ENCODE peak calls at places on chromosomes 12 and 14, in eight cellular contexts. One of them, this sample, is unnamed.

GRCh38 chr12:111756196-111756595 is 10.5 kb upstream of the ALDH2 start:
- DNase-seq in right lobe of liver: no peak
- DNase-seq in A549: no peak
- DNase-seq in HepG2: no peak
- DNase-seq in uterus: no peak
- DNase-seq in stomach: no peak
- DNase-seq in HCT116: no peak
- DNase-seq in breast epithelium: no peak
- DNase-seq in this sample: no peak

GRCh38 chr14:93959239-93960107 is 16.9 kb downstream of the ASB2 start:
- DNase-seq in A549: peak
- DNase-seq in HepG2: peak
- DNase-seq in uterus: peak
- DNase-seq in right lobe of liver: no peak
- DNase-seq in stomach: peak
- DNase-seq in breast epithelium: peak
- DNase-seq in HCT116: peak
- DNase-seq in this sample: peak

GRCh38 chr14:64232095-64232830 is 61.9 kb downstream of the ESR2 start:
- DNase-seq in right lobe of liver: no peak
- DNase-seq in HepG2: no peak
- DNase-seq in A549: no peak
- DNase-seq in stomach: no peak
- DNase-seq in HCT116: no peak
- DNase-seq in uterus: no peak
- DNase-seq in breast epithelium: no peak
- DNase-seq in this sample: peak

GRCh38 chr12:2765052-2765451 is 29.7 kb upstream of the FKBP4 start:
- DNase-seq in HCT116: no peak
- DNase-seq in uterus: no peak
- DNase-seq in breast epithelium: no peak
- DNase-seq in right lobe of liver: no peak
- DNase-seq in HepG2: no peak
- DNase-seq in A549: no peak
- DNase-seq in stomach: no peak
- DNase-seq in this sample: no peak

GRCh38 chr14:91369628-91370445 is 47.8 kb downstream of the CCDC88C start:
- DNase-seq in breast epithelium: peak
- DNase-seq in A549: no peak
- DNase-seq in uterus: no peak
- DNase-seq in stomach: no peak
- DNase-seq in HepG2: peak
- DNase-seq in right lobe of liver: no peak
- DNase-seq in HCT116: no peak
- DNase-seq in this sample: no peak

GRCh38 chr12:120321382-120322202 is 6.0 kb downstream of the PLA2G1B start:
- DNase-seq in HCT116: no peak
- DNase-seq in right lobe of liver: peak
- DNase-seq in HepG2: peak
- DNase-seq in breast epithelium: no peak
- DNase-seq in uterus: no peak
- DNase-seq in A549: no peak
- DNase-seq in stomach: peak
- DNase-seq in this sample: no peak

GRCh38 chr14:29584992-29585391 is 342.7 kb downstream of the PRKD1 start:
- DNase-seq in HCT116: no peak
- DNase-seq in A549: no peak
- DNase-seq in stomach: no peak
- DNase-seq in right lobe of liver: peak
- DNase-seq in breast epithelium: no peak
- DNase-seq in uterus: peak
- DNase-seq in HepG2: peak
- DNase-seq in this sample: peak

GRCh38 chr14:75411194-75411552 is 16.6 kb upstream of the JDP2 start:
- DNase-seq in HCT116: no peak
- DNase-seq in right lobe of liver: no peak
- DNase-seq in stomach: no peak
- DNase-seq in A549: no peak
- DNase-seq in uterus: no peak
- DNase-seq in breast epithelium: no peak
- DNase-seq in HepG2: no peak
- DNase-seq in this sample: peak

GRCh38 chr14:98198385-98198784 is 1073.6 kb downstream of the BCL11B start:
- DNase-seq in right lobe of liver: no peak
- DNase-seq in A549: no peak
- DNase-seq in stomach: no peak
- DNase-seq in HepG2: no peak
- DNase-seq in HCT116: no peak
- DNase-seq in breast epithelium: no peak
- DNase-seq in uterus: no peak
- DNase-seq in this sample: no peak

GRCh38 chr12:6360080-6360571 is 15.2 kb downstream of the SCNN1A start:
- DNase-seq in HepG2: peak
- DNase-seq in right lobe of liver: peak
- DNase-seq in A549: no peak
- DNase-seq in breast epithelium: no peak
- DNase-seq in stomach: no peak
- DNase-seq in HCT116: no peak
- DNase-seq in uterus: no peak
- DNase-seq in this sample: no peak

GRCh38 chr14:52079239-52079956 is 10.5 kb upstream of the NID2 start:
- DNase-seq in breast epithelium: no peak
- DNase-seq in uterus: no peak
- DNase-seq in A549: no peak
- DNase-seq in HCT116: no peak
- DNase-seq in stomach: no peak
- DNase-seq in right lobe of liver: no peak
- DNase-seq in HepG2: peak
- DNase-seq in this sample: no peak

GRCh38 chr12:66584673-66585072 is 94.2 kb downstream of the GRIP1 start:
- DNase-seq in HCT116: no peak
- DNase-seq in HepG2: no peak
- DNase-seq in breast epithelium: no peak
- DNase-seq in A549: no peak
- DNase-seq in stomach: no peak
- DNase-seq in right lobe of liver: no peak
- DNase-seq in uterus: no peak
- DNase-seq in this sample: no peak

GRCh38 chr14:52031781-52032180 is 37.1 kb downstream of the NID2 start:
- DNase-seq in uterus: peak
- DNase-seq in A549: no peak
- DNase-seq in breast epithelium: peak
- DNase-seq in stomach: no peak
- DNase-seq in HCT116: no peak
- DNase-seq in right lobe of liver: no peak
- DNase-seq in HepG2: no peak
- DNase-seq in this sample: no peak

GRCh38 chr12:50082644-50083043 is 2.5 kb upstream of the SMARCD1 start:
- DNase-seq in right lobe of liver: peak
- DNase-seq in stomach: no peak
- DNase-seq in breast epithelium: no peak
- DNase-seq in A549: no peak
- DNase-seq in HepG2: peak
- DNase-seq in uterus: no peak
- DNase-seq in HCT116: no peak
- DNase-seq in this sample: no peak

GRCh38 chr12:26193539-26193938 is 1.8 kb upstream of the SSPN start:
- DNase-seq in breast epithelium: no peak
- DNase-seq in uterus: no peak
- DNase-seq in A549: no peak
- DNase-seq in HCT116: no peak
- DNase-seq in right lobe of liver: no peak
- DNase-seq in HepG2: no peak
- DNase-seq in stomach: no peak
- DNase-seq in this sample: no peak

GRCh38 chr14:75989134-75989533 is 3.6 kb downstream of the IFT43 start:
- DNase-seq in HepG2: peak
- DNase-seq in breast epithelium: no peak
- DNase-seq in stomach: no peak
- DNase-seq in right lobe of liver: no peak
- DNase-seq in uterus: peak
- DNase-seq in HCT116: no peak
- DNase-seq in A549: no peak
- DNase-seq in this sample: peak

GRCh38 chr12:108773798-108774788 is 42.8 kb upstream of the CORO1C start:
- DNase-seq in HCT116: no peak
- DNase-seq in uterus: peak
- DNase-seq in right lobe of liver: peak
- DNase-seq in stomach: peak
- DNase-seq in breast epithelium: peak
- DNase-seq in HepG2: peak
- DNase-seq in A549: peak
- DNase-seq in this sample: peak

GRCh38 chr12:81502912-81503695 is 256.0 kb downstream of the PPFIA2 start:
- DNase-seq in right lobe of liver: no peak
- DNase-seq in A549: no peak
- DNase-seq in uterus: no peak
- DNase-seq in breast epithelium: no peak
- DNase-seq in stomach: no peak
- DNase-seq in HCT116: no peak
- DNase-seq in HepG2: no peak
- DNase-seq in this sample: no peak

GRCh38 chr12:110661337-110661972 is 27.5 kb downstream of the HVCN1 start:
- DNase-seq in A549: no peak
- DNase-seq in stomach: peak
- DNase-seq in breast epithelium: peak
- DNase-seq in uterus: no peak
- DNase-seq in right lobe of liver: no peak
- DNase-seq in HepG2: no peak
- DNase-seq in HCT116: no peak
- DNase-seq in this sample: no peak

GRCh38 chr12:39807043-39807442 is 187.4 kb upstream of the ABCD2 start:
- DNase-seq in breast epithelium: no peak
- DNase-seq in right lobe of liver: no peak
- DNase-seq in HCT116: peak
- DNase-seq in HepG2: peak
- DNase-seq in uterus: no peak
- DNase-seq in A549: peak
- DNase-seq in stomach: no peak
- DNase-seq in this sample: no peak

GRCh38 chr12:108689314-108690190 is 41.8 kb downstream of the CORO1C start:
- DNase-seq in A549: no peak
- DNase-seq in stomach: no peak
- DNase-seq in uterus: no peak
- DNase-seq in right lobe of liver: peak
- DNase-seq in HepG2: peak
- DNase-seq in HCT116: peak
- DNase-seq in breast epithelium: no peak
- DNase-seq in this sample: peak

GRCh38 chr14:65622703-65623102 is 210.2 kb downstream of the FUT8 start:
- DNase-seq in breast epithelium: no peak
- DNase-seq in uterus: no peak
- DNase-seq in right lobe of liver: no peak
- DNase-seq in HCT116: no peak
- DNase-seq in HepG2: no peak
- DNase-seq in A549: no peak
- DNase-seq in stomach: no peak
- DNase-seq in this sample: no peak
- TF ChIP-seq CTCF in breast epithelium: no peak
- TF ChIP-seq CTCF in uterus: no peak
- TF ChIP-seq CTCF in right lobe of liver: no peak
- TF ChIP-seq CTCF in HCT116: no peak
- TF ChIP-seq CTCF in HepG2: no peak
- TF ChIP-seq CTCF in A549: no peak
- TF ChIP-seq CTCF in stomach: no peak
- TF ChIP-seq CTCF in this sample: no peak

DNA sequence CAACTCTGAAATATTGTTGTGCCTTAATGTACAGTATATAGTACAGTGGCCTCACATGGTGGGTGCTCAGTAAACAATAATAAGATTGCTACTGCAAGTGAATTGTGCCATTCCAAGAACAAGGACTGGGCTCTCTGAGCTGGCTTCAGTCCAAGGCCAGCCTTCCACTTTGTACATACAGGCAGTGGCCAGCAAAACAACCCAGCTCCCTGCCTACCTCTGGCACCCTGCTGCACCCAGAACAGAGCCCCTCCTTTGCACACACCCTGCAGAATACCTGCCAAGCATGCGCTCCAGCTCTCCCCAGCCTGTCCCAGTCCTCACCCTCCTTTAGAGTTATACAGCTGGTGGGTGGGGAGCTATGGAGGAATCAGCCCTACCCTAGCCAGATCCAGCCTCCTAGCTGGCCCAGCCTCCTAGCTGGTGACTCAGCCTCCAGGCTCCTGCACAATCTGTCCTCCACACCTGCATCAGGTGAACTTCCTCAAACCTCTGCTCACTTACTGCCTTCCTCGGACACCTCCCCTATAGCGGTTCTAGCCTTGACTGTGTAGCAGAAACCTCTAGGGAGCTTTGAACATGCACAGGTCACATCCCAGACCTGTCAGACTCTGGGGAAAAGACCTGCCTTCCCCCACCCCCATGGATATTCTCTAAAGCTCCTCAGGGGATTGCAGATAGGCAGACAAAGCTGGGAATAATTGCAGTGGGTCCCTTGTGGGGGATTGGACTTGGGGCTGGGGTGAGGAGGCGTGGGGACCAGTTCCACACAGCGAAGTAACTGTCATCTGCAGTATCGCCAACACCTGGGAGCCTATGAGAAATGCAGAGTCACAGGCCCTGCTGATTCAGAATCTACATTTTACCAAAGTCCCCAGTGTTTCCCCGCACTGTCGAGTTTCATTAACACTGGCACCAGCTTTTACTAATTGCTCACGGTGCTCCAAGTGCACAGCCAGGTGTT is 17.9 kb downstream of the ZDHHC22 start:
- DNase-seq in stomach: peak
- DNase-seq in A549: no peak
- DNase-seq in breast epithelium: peak
- DNase-seq in right lobe of liver: peak
- DNase-seq in HCT116: peak
- DNase-seq in uterus: no peak
- DNase-seq in HepG2: no peak
- DNase-seq in this sample: peak
- TF ChIP-seq POLR2A in stomach: no peak
- TF ChIP-seq POLR2A in A549: no peak
- TF ChIP-seq POLR2A in breast epithelium: no peak
- TF ChIP-seq POLR2A in right lobe of liver: no peak
- TF ChIP-seq POLR2A in HCT116: no peak
- TF ChIP-seq POLR2A in uterus: no peak
- TF ChIP-seq POLR2A in HepG2: no peak
- TF ChIP-seq POLR2A in this sample: no peak

GRCh38 chr12:72226510-72226909 is 45.7 kb upstream of the TRHDE start:
- DNase-seq in breast epithelium: no peak
- DNase-seq in right lobe of liver: no peak
- DNase-seq in stomach: no peak
- DNase-seq in A549: no peak
- DNase-seq in uterus: no peak
- DNase-seq in HepG2: no peak
- DNase-seq in HCT116: no peak
- DNase-seq in this sample: no peak
- TF ChIP-seq CTCF in breast epithelium: no peak
- TF ChIP-seq CTCF in right lobe of liver: no peak
- TF ChIP-seq CTCF in stomach: no peak
- TF ChIP-seq CTCF in A549: no peak
- TF ChIP-seq CTCF in uterus: no peak
- TF ChIP-seq CTCF in HepG2: no peak
- TF ChIP-seq CTCF in HCT116: no peak
- TF ChIP-seq CTCF in this sample: no peak

DNA sequence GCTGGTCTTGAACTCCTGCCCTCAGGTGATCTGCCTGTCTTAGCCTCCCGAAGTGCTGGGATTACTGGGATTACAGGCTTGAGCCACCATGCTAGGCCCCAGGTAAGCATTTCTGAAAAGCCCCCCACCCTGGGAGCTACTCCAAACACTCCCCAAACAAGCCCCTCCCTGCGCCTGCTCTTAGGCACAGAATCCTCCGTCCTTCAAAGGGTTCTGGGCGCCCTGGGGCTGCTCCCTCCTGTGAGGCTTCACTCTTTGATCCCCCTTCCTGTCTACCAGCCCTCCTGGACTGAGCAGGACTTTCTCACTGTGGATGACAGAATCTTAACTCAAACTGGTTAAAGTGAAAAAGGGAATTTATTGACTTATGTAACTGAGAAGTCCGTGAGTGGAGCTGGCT is 66.8 kb upstream of the CLMN start:
- DNase-seq in HCT116: no peak
- DNase-seq in uterus: no peak
- DNase-seq in breast epithelium: no peak
- DNase-seq in HepG2: no peak
- DNase-seq in right lobe of liver: no peak
- DNase-seq in stomach: no peak
- DNase-seq in A549: no peak
- DNase-seq in this sample: no peak
- TF ChIP-seq POLR2A in HCT116: no peak
- TF ChIP-seq POLR2A in uterus: no peak
- TF ChIP-seq POLR2A in breast epithelium: no peak
- TF ChIP-seq POLR2A in HepG2: no peak
- TF ChIP-seq POLR2A in right lobe of liver: no peak
- TF ChIP-seq POLR2A in stomach: no peak
- TF ChIP-seq POLR2A in A549: no peak
- TF ChIP-seq POLR2A in this sample: no peak